ENCODE peak calls at places on chromosomes 7 and 10, in seven cellular contexts. Q is tibial nerve, J is vagina, D is tibial artery, G is esophagus squamous epithelium, X is testis, A is cardiac muscle cell. B is an unnamed sample. For H3K36me3, the result is how much of the 10 kb centered on the place peaks cover.

GRCh38 chr7:156673902-156674301 is 33.3 kb downstream of the RNF32 start:
- DNase-seq in A (no peak), J (no peak), D (no peak), Q (no peak), X (no peak), G (no peak), B (no peak)

GRCh38 chr7:46054290-46054689 is 133.2 kb upstream of the IGFBP3 start:
- DNase-seq in A (peak), X (no peak), D (no peak), G (no peak), J (no peak), Q (no peak), B (no peak)

GRCh38 chr10:31707578-31708411 is 220.8 kb downstream of the ARHGAP12 start:
- DNase-seq in J (no peak), Q (peak), A (peak), G (no peak), D (peak), X (peak), B (no peak)

GRCh38 chr10:68516766-68517165 is 10.6 kb downstream of the SLC25A16 start:
- DNase-seq in A (peak), X (no peak), Q (no peak), G (no peak), J (no peak), D (no peak), B (no peak)

GRCh38 chr7:82018226-82018625 is 248.4 kb upstream of the HGF start:
- DNase-seq in X (no peak), J (no peak), Q (no peak), D (no peak), G (no peak), A (no peak), B (no peak)

GRCh38 chr10:103192451-103193106 is 493 bp downstream of the NT5C2 start:
- DNase-seq in A (peak), G (no peak), J (no peak), D (peak), X (peak), Q (peak), B (peak)

GRCh38 chr7:134327896-134328295 is 11.2 kb upstream of the SLC35B4 start:
- DNase-seq in X (peak), A (peak), Q (no peak), J (no peak), D (peak), G (no peak), B (no peak)

GRCh38 chr10:78319841-78320240 is 286.2 kb downstream of the RPS24 start:
- DNase-seq in J (peak), G (no peak), D (no peak), A (no peak), Q (no peak), X (no peak), B (peak)

GRCh38 chr7:137757146-137757925 is 89.4 kb downstream of the DGKI start:
- DNase-seq in J (no peak), X (no peak), A (peak), Q (no peak), G (no peak), D (no peak), B (no peak)

GRCh38 chr7:129774359-129774758 is 162.8 kb downstream of the NRF1 start:
- DNase-seq in X (no peak), A (no peak), G (no peak), D (no peak), J (no peak), Q (no peak), B (no peak)

GRCh38 chr10:74738543-74738942 is 87.9 kb upstream of the KAT6B start:
- DNase-seq in D (no peak), Q (no peak), G (no peak), A (peak), J (no peak), X (no peak), B (peak)

GRCh38 chr7:20164420-20165145 is 52.6 kb downstream of the MACC1 start:
- DNase-seq in Q (no peak), D (no peak), A (peak), X (no peak), J (no peak), G (no peak), B (no peak)

GRCh38 chr7:45888993-45889366 is 692 bp downstream of the IGFBP1 start:
- DNase-seq in J (no peak), Q (no peak), G (no peak), D (no peak), A (no peak), X (no peak), B (peak)

GRCh38 chr7:131106681-131107342 is 220.9 kb upstream of the MKLN1 start:
- DNase-seq in J (no peak), X (peak), D (peak), G (no peak), A (no peak), Q (peak), B (no peak)

GRCh38 chr7:141511370-141512335 is 39.6 kb upstream of the AGK start:
- DNase-seq in Q (no peak), A (no peak), G (no peak), D (no peak), X (peak), J (no peak), B (no peak)

GRCh38 chr10:92790449-92790848 is 57.9 kb upstream of the EXOC6 start:
- DNase-seq in J (no peak), A (no peak), G (no peak), Q (no peak), X (no peak), D (no peak), B (no peak)

GRCh38 chr10:74432841-74433594 is 282.0 kb downstream of the ADK start:
- DNase-seq in Q (no peak), A (peak), J (no peak), G (no peak), X (no peak), D (no peak), B (no peak)

GRCh38 chr10:122301811-122302115 is 30.7 kb downstream of the BTBD16 start:
- DNase-seq in D (no peak), J (peak), G (no peak), X (no peak), Q (no peak), A (no peak), B (peak)

GRCh38 chr10:114042895-114043531 is 653 bp upstream of the ADRB1 start:
- DNase-seq in D (no peak), J (no peak), G (no peak), Q (no peak), A (no peak), X (peak), B (no peak)

GRCh38 chr10:132449051-132449825 is 52.2 kb downstream of the PWWP2B start:
- DNase-seq in D (no peak), A (no peak), Q (no peak), X (no peak), G (no peak), J (no peak), B (no peak)

DNA sequence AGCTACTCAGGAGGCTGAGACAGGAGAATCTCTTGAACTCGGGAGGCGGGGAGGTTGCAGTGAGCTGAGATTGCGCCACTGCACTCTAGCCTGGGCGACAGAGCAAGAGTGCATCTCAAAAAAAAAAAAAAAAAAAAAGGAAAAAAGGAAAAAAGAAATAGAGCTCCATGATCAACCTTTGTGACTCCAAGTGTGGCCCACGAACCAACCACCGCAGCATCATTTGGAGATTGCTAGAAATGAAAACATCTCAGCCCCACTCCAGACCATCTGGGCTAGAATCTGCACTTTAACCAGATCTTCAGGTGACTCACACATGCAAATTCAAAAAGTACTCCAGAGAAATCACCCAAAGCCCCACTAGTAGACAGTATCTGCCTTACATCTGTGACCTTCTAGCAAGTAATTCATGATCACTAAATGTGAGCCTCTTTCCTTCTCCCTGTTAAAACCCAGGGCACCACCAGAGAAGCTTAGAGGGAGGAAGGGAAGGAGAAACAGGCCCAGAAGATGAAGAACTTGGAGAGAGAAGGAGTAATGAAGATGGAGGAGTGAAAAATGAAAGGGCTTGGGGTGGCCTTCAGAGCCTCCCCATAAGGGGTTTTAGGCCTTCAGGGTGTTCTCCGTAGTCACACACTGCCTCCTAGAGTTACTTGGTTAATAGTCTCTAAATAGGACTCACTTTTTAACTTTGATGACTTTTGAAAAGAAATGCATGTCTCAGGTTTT is 94.1 kb downstream of the SLC37A3 start:
- DNase-seq in J (no peak), A (peak), Q (no peak), G (no peak), X (no peak), D (no peak), B (no peak)
- TF ChIP-seq CTCF in J (no peak), A (peak), Q (no peak), G (peak), X (no peak), D (no peak), B (no peak)

GRCh38 chr7:100817097-100817496 is 10.2 kb downstream of the EPHB4 start:
- DNase-seq in D (no peak), Q (no peak), G (no peak), A (no peak), J (no peak), X (no peak), B (no peak)

GRCh38 chr7:100811480-100811879 is 15.8 kb downstream of the EPHB4 start:
- DNase-seq in D (no peak), J (no peak), Q (no peak), X (no peak), G (no peak), A (no peak), B (no peak)

GRCh38 chr7:100808354-100808875 is 18.9 kb downstream of the EPHB4 start:
- DNase-seq in X (no peak), G (no peak), J (no peak), A (no peak), Q (no peak), D (no peak), B (no peak)

GRCh38 chr7:100818366-100818765 is 9.0 kb downstream of the EPHB4 start:
- DNase-seq in G (no peak), D (no peak), Q (no peak), J (no peak), A (no peak), X (no peak), B (no peak)

DNA sequence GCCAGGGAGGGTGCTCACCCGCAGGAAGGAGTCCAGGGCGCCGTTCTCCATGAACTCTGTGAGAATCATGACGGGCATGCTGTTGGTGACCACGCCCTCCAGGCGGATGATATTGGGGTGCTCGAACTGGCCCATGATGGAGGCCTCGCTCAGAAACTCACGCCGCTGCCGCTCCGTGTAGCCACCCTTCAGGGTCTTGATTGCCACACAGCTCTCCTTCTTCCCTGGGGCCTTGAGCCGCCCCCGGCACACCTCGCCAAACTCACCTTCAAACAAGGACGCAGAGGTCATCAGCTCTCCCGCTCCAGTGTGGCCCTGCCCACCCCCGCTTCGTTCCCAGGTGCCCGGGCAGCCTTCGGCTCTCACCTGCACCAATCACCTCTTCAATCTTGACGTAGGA is 14.6 kb downstream of the EPHB4 start:
- DNase-seq in X (no peak), J (no peak), A (no peak), D (no peak), G (no peak), Q (no peak), B (no peak)
- H3K36me3 ChIP-seq in X (under half), J (half or more), A (half or more), D (half or more), G (half or more), Q (under half), B (half or more)

GRCh38 chr7:50481867-50482266 is 31.7 kb upstream of the FIGNL1 start:
- DNase-seq in D (no peak), G (no peak), J (no peak), A (no peak), X (no peak), Q (no peak), B (peak)
- TF ChIP-seq CTCF in D (no peak), G (no peak), J (no peak), A (peak), X (no peak), Q (no peak), B (no peak)

DNA sequence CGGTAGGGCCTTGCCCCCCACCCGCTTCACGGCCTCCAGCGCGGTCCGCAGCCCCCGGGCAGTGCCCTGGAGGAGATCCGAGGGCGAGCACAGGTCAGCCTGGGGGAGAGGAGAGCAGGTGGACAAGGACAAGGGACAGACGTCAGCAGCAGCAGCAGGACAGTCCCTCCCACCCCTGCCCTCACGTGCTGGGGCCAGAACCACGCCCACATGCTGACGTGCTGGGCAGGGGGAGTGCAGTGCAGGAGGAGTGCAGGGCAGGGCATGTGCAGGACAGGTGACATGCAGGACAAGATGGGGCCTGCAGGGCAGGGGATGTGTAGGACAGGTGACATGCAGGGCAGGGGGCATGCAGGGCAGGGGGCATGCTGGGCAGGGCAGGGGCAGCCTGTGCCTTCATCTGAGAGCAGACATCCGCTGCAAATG is 1.5 kb upstream of the SAP25 start:
- DNase-seq in X (peak), D (no peak), A (no peak), G (no peak), Q (no peak), J (no peak), B (no peak)
- H3K36me3 ChIP-seq in X (under half), D (half or more), A (under half), G (under half), Q (under half), J (under half), B (half or more)

GRCh38 chr7:142800103-142800502 is 29.3 kb downstream of the PRSS2 start:
- DNase-seq in X (no peak), A (no peak), G (no peak), J (no peak), D (no peak), Q (no peak), B (no peak)

GRCh38 chr7:142797799-142798377 is 27.1 kb downstream of the PRSS2 start:
- DNase-seq in G (no peak), J (no peak), Q (no peak), X (no peak), D (no peak), A (no peak), B (peak)

GRCh38 chr7:142800699-142801260 is 30.0 kb downstream of the PRSS2 start:
- DNase-seq in J (no peak), Q (no peak), G (no peak), A (no peak), D (no peak), X (no peak), B (peak)

GRCh38 chr7:142798451-142799438 is 28.0 kb downstream of the PRSS2 start:
- DNase-seq in Q (no peak), A (no peak), X (no peak), J (peak), D (no peak), G (no peak), B (peak)

DNA sequence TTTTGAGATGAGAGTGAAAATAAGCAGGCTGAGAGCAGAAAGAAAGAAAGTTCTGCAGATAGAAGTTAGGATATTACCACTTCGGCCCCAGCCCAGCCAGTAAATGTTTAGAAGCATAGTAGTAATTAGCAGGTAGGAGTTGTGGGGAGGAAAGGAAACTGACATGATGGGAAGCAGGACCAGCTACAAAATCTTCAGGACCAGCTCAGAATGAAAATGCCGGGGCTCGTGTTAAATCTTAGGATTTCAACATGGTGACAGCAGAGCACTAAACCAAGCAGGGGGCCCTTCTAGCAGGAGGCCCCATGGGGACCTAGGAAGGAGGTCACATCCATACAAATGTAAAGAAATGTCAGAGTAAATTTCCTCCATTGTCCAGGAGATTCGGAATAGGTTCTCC is 28.7 kb downstream of the PRSS2 start:
- DNase-seq in Q (no peak), D (no peak), J (no peak), G (no peak), X (no peak), A (no peak), B (peak)
- TF ChIP-seq CTCF in Q (no peak), D (no peak), J (no peak), G (no peak), X (no peak), A (no peak), B (no peak)

GRCh38 chr10:71834343-71834674 is 16.7 kb downstream of the PSAP start:
- DNase-seq in J (no peak), G (no peak), Q (no peak), X (no peak), A (no peak), D (no peak), B (no peak)
- H3K36me3 ChIP-seq in J (under half), G (under half), Q (under half), X (under half), A (under half), D (half or more), B (under half)